ENCODE peak calls at places on chromosome 6, in five cellular contexts. A, C, D, F and S are unnamed samples.

GRCh38 chr6:107670792-107671199 is 153.3 kb downstream of the SCML4 start:
- DNase-seq in A (no peak), F (peak), C (peak), D (peak), S (no peak)

GRCh38 chr6:146133866-146134265 is 105.0 kb downstream of the GRM1 start:
- DNase-seq in A (no peak), C (no peak), F (no peak), D (no peak), S (no peak)

GRCh38 chr6:1641391-1641790 is 31.7 kb downstream of the FOXC1 start:
- DNase-seq in C (no peak), D (no peak), F (no peak), A (peak), S (no peak)

GRCh38 chr6:18976091-18976490 is 588.9 kb downstream of the RNF144B start:
- DNase-seq in C (no peak), F (no peak), A (no peak), D (no peak), S (no peak)

GRCh38 chr6:11705069-11705468 is 73.5 kb downstream of the ADTRP start:
- DNase-seq in D (no peak), A (no peak), F (no peak), C (no peak), S (no peak)

GRCh38 chr6:45746046-45746445 is 269.6 kb downstream of the CLIC5 start:
- DNase-seq in C (no peak), F (peak), D (no peak), A (no peak), S (no peak)

GRCh38 chr6:33215761-33216649 is 7.7 kb downstream of the RING1 start:
- DNase-seq in C (no peak), A (no peak), F (no peak), D (no peak), S (no peak)

GRCh38 chr6:106199998-106200397 is 113.9 kb downstream of the PRDM1 start:
- DNase-seq in F (peak), A (no peak), D (no peak), C (no peak), S (no peak)

GRCh38 chr6:111583986-111584385 is 21.7 kb downstream of the TRAF3IP2 start:
- DNase-seq in C (no peak), D (no peak), F (no peak), A (no peak), S (no peak)

GRCh38 chr6:33172307-33173227 is 19.7 kb downstream of the COL11A2 start:
- DNase-seq in C (no peak), F (peak), A (peak), D (no peak), S (no peak)

GRCh38 chr6:30981942-30982772 is 1.4 kb upstream of the MUC21 start:
- DNase-seq in A (no peak), D (no peak), C (no peak), F (peak), S (no peak)

GRCh38 chr6:1024587-1024986 is 287.3 kb upstream of the FOXQ1 start:
- DNase-seq in C (no peak), F (no peak), A (no peak), D (no peak), S (no peak)

GRCh38 chr6:79307321-79308036 is 73.0 kb upstream of the HMGN3 start:
- DNase-seq in D (no peak), C (no peak), A (no peak), F (no peak), S (no peak)

GRCh38 chr6:154154389-154154967 is 115.4 kb downstream of the OPRM1 start:
- DNase-seq in F (peak), C (peak), A (no peak), D (no peak), S (no peak)

GRCh38 chr6:39214120-39214813 is 15.0 kb downstream of the KCNK5 start:
- DNase-seq in A (no peak), F (no peak), C (no peak), D (no peak), S (no peak)

GRCh38 chr6:143233563-143234285 is 173.0 kb downstream of the AIG1 start:
- DNase-seq in A (no peak), C (no peak), D (no peak), F (no peak), S (no peak)

GRCh38 chr6:73774311-73774766 is 78.3 kb downstream of the CD109 start:
- DNase-seq in C (no peak), A (no peak), F (peak), D (no peak), S (no peak)

GRCh38 chr6:169988769-169989550 is 237.5 kb downstream of the ERMARD start:
- DNase-seq in A (peak), D (no peak), F (no peak), C (no peak), S (no peak)

GRCh38 chr6:15256538-15257222 is 10.8 kb downstream of the JARID2 start:
- DNase-seq in C (no peak), D (no peak), F (no peak), A (no peak), S (no peak)

GRCh38 chr6:364609-365540 is 26.7 kb upstream of the IRF4 start:
- DNase-seq in C (no peak), F (no peak), A (no peak), D (no peak), S (no peak)

GRCh38 chr6:105174512-105174911 is 5.3 kb downstream of the POPDC3 start:
- DNase-seq in D (no peak), F (no peak), C (no peak), A (no peak), S (no peak)

GRCh38 chr6:169903122-169903521 is 151.7 kb downstream of the ERMARD start:
- DNase-seq in D (no peak), C (no peak), F (no peak), A (no peak), S (no peak)

GRCh38 chr6:147154454-147154853 is 49.8 kb upstream of the STXBP5 start:
- DNase-seq in C (no peak), F (no peak), D (no peak), A (no peak), S (no peak)

GRCh38 chr6:7417684-7418083 is 28.1 kb downstream of the RIOK1 start:
- DNase-seq in F (no peak), C (peak), A (no peak), D (no peak), S (no peak)

GRCh38 chr6:13253272-13253671 is 75.1 kb downstream of the TBC1D7 start:
- DNase-seq in F (no peak), C (no peak), D (no peak), A (no peak), S (no peak)

GRCh38 chr6:79763301-79763700 is 132.2 kb downstream of the SH3BGRL2 start:
- DNase-seq in C (no peak), D (no peak), A (no peak), F (no peak), S (no peak)

DNA sequence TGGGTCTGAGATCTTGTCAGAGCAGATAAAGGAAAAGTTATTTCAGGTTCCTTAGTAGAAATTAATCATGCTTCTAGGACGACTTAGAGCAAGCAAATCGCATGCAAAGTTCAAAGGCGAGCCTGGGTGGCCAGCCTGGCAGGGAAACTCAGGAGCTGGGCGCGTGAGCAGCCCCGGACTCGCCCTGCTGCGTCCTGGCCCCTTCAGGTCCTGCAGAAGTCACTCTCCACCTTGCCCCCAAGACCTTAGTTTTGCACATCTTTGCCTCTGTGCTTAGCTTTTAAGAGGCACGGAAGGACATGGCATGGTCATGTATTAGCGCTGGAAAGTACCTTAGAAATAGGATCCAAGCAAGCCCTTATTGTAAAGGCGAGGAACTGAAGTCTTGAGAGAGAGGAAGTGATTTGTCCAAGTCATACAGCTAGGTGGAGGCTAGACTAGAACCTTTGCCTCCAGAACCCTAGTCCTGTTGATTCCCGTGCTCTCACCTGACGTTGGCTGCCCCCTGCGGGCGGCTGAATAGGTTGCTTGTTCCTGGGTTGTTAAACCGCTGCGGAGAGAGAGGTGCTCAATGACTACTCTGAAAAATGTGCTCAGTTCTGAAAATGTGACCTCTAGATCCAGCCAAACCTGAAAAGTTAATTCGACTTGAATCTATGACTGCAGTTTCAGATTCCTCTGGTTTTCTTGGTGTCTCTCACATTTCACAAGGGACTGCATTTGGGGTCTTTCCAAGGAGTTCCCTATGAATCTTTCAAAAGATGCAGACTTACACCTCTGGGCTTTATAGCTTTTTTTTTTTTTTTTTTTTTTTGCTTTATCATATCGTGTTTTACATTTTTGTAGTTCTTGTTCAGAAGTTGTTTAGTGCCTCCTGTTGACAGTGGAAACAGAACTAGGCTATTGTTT is 2.7 kb downstream of the MYB start:
- DNase-seq in C (peak), F (peak), A (peak), D (no peak), S (no peak)
- H3K27ac ChIP-seq in C (no peak), F (no peak), A (no peak), D (no peak), S (no peak)

DNA sequence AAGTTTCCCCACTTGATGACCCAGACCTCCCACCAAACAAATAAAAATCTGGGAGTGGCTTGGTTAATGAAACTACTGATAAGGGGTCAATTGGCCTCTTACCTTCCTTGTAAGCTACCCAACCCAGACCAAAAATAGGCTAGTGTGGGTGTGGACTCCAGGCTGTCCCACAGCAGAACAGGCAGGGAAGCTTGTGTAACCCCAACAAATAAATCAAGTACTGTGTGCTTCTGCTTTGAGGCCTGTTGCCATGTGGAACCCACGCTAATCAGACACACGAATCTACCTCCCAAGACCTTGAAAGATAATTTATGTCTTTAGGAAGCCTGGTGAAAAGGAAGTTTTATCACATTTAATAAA is 33.7 kb upstream of the PAQR8 start:
- DNase-seq in C (no peak), D (no peak), A (no peak), F (no peak), S (no peak)
- H3K27ac ChIP-seq in C (no peak), D (no peak), A (peak), F (no peak), S (no peak)

GRCh38 chr6:41733349-41733706 is 2.1 kb downstream of the TFEB start:
- DNase-seq in A (no peak), F (no peak), D (no peak), C (no peak), S (no peak)

GRCh38 chr6:41732601-41733348 is 2.6 kb downstream of the TFEB start:
- DNase-seq in D (no peak), A (no peak), C (no peak), F (no peak), S (no peak)

GRCh38 chr6:41735427-41736206 is at the start of gene TFEB:
- DNase-seq in C (peak), A (peak), F (peak), D (peak), S (peak)

GRCh38 chr6:41734666-41735426 is 562 bp downstream of the TFEB start:
- DNase-seq in F (peak), A (peak), C (peak), D (peak), S (peak)

DNA sequence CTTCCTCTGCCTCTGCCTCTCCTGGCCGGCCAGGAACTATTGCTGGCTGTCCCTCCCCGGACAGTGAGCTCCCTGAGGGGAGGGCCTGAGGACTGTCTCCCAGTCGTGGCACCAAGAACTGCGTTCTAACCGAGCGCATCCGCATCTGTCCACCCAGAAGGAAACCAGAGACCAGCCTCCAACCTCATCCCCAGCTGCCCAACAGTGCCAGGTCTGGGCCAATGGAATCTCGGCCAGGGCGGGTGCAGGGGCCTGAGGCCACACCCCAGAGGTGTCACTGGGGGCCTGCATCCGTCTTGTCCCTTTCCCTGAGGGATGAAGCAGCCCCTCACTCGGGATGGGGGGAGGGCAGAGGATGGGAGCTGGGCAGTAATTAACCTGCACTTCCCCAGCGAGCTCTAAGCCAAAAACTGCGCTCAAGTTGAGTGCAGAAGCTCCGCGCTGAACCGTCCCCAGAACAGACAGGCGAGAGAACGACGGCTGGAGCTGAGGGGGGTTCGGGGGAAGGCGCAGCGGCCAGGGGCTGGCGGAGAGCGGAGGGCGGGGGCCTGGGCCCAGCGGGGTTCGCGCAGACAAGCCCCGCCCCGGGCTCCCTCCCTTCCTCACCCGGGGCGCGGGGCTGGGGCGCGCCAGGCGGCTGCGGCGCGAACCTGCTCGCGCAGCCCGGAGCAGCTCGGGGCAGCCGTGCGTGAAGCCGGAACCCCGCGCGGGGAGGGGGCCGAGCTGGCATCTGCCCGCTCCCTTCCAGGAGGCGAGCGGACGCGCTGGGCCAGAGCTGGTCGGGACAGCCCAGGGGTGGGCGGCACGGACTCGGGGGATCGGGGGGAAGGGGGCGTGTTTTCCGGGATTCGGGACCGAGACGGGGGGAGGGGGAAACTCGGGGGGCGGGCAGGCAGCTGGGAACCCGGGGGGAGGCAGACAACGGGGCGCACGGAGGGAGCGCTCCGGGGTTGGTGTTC is 1.4 kb downstream of the TFEB start:
- DNase-seq in A (peak), C (peak), D (peak), F (peak), S (no peak)
- H3K27ac ChIP-seq in A (peak), C (peak), D (peak), F (peak), S (peak)

DNA sequence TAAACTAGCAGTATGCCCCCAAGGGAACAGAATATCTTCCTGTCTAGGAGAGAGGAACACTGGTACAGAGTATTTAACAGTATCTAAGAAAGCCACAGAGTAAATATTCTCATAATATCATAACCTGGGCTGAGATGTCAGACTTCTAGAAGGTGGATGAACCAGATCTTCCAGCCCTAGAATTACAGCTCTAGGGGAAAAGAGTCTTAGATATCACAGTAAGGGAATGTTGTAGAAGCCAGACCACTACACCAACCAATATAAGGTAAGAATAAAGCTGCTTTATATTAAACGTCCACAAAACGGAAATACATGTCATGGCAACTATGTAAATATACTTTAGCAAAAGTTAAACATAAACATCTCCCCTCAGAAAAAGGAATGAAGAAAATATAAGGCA is 12.4 kb downstream of the SERINC1 start:
- DNase-seq in F (no peak), D (no peak), C (no peak), A (no peak), S (no peak)
- H3K27ac ChIP-seq in F (no peak), D (no peak), C (no peak), A (no peak), S (no peak)

GRCh38 chr6:68639826-68640505 is 4.9 kb downstream of the ADGRB3 start:
- DNase-seq in A (no peak), D (no peak), C (no peak), F (peak), S (no peak)
- H3K27ac ChIP-seq in A (no peak), D (no peak), C (no peak), F (no peak), S (peak)